ENCODE peak calls at places on chromosomes 1 and 21, in eight cellular contexts. Y is astrocyte of the spinal cord, B is EL, K is mucosa of gallbladder, X is choroid plexus epithelial cell, T is heart right ventricle, W is fibroblast of pulmonary artery, P is HL-60. C is an unnamed sample.

GRCh38 chr1:32179443-32180185 is at the start of gene TXLNA:
- DNase-seq in B (peak), X (peak), P (peak), W (peak), K (peak), T (peak), Y (peak), C (peak)

GRCh38 chr1:118185083-118185899 is at the start of gene SPAG17:
- DNase-seq in K (peak), T (peak), P (no peak), X (peak), B (peak), W (peak), Y (peak), C (peak)

GRCh38 chr1:214455971-214456867 is 95.2 kb downstream of the PTPN14 start:
- DNase-seq in W (no peak), B (no peak), Y (no peak), T (no peak), P (no peak), X (no peak), K (no peak), C (no peak)

GRCh38 chr21:41709965-41710822 is 56.7 kb downstream of the RIPK4 start:
- DNase-seq in Y (no peak), X (no peak), B (no peak), P (no peak), K (no peak), T (no peak), W (no peak), C (no peak)

GRCh38 chr1:85225624-85226380 is 25.0 kb upstream of the SYDE2 start:
- DNase-seq in Y (no peak), B (no peak), X (peak), T (no peak), P (no peak), W (peak), K (no peak), C (no peak)

GRCh38 chr1:91592716-91593477 is 92.2 kb downstream of the CDC7 start:
- DNase-seq in P (no peak), Y (no peak), B (no peak), T (no peak), W (no peak), X (no peak), K (no peak), C (no peak)

GRCh38 chr21:41290106-41290799 is 26.3 kb upstream of the FAM3B start:
- DNase-seq in P (no peak), K (no peak), W (no peak), B (no peak), X (no peak), T (no peak), Y (no peak), C (no peak)

GRCh38 chr1:230109871-230110667 is 43.0 kb downstream of the GALNT2 start:
- DNase-seq in X (no peak), P (peak), K (no peak), Y (no peak), W (no peak), B (no peak), T (no peak), C (no peak)

GRCh38 chr1:171160181-171160580 is 24.9 kb upstream of the FMO2 start:
- DNase-seq in B (no peak), P (no peak), K (peak), Y (no peak), X (no peak), W (no peak), T (no peak), C (no peak)

GRCh38 chr1:196152975-196153374 is 455.3 kb downstream of the KCNT2 start:
- DNase-seq in T (no peak), W (no peak), P (peak), K (no peak), X (no peak), Y (no peak), B (no peak), C (no peak)

GRCh38 chr1:226215239-226215638 is 8.2 kb upstream of the MIXL1 start:
- DNase-seq in K (no peak), T (no peak), B (no peak), Y (no peak), P (no peak), X (no peak), W (no peak), C (no peak)

GRCh38 chr1:111804736-111805135 is 49.0 kb downstream of the DDX20 start:
- DNase-seq in P (no peak), T (no peak), Y (no peak), K (no peak), X (no peak), W (no peak), B (no peak), C (no peak)

GRCh38 chr21:18030248-18030647 is 211.1 kb upstream of the C21orf91 start:
- DNase-seq in K (no peak), T (no peak), B (no peak), P (no peak), X (no peak), W (no peak), Y (no peak), C (no peak)

GRCh38 chr1:224513787-224514209 is 79.2 kb upstream of the WDR26 start:
- DNase-seq in B (peak), K (peak), W (peak), Y (peak), P (peak), T (peak), X (peak), C (peak)

GRCh38 chr21:37710555-37711293 is 205.5 kb downstream of the KCNJ6 start:
- DNase-seq in Y (no peak), W (peak), K (no peak), P (no peak), X (peak), B (peak), T (peak), C (peak)

GRCh38 chr21:40689241-40689640 is 157.7 kb downstream of the DSCAM start:
- DNase-seq in B (no peak), K (no peak), Y (no peak), T (no peak), W (no peak), P (no peak), X (no peak), C (no peak)

GRCh38 chr1:160030657-160031367 is 978 bp downstream of the PIGM start:
- DNase-seq in B (peak), Y (no peak), P (no peak), T (no peak), X (no peak), K (no peak), W (no peak), C (no peak)

GRCh38 chr1:62238507-62238906 is 43.9 kb downstream of the L1TD1 start:
- DNase-seq in P (no peak), X (no peak), B (no peak), W (no peak), K (no peak), Y (no peak), T (no peak), C (no peak)

GRCh38 chr1:228650141-228650540 is 85.1 kb upstream of the RHOU start:
- DNase-seq in T (no peak), Y (no peak), P (no peak), B (no peak), X (no peak), K (no peak), W (no peak), C (peak)

GRCh38 chr1:242002528-242002927 is 3.6 kb upstream of the MAP1LC3C start:
- DNase-seq in B (no peak), W (no peak), Y (no peak), X (no peak), K (no peak), T (no peak), P (no peak), C (no peak)

GRCh38 chr1:22547818-22548454 is 15.4 kb upstream of the EPHA8 start:
- DNase-seq in P (no peak), T (no peak), K (no peak), B (no peak), Y (no peak), X (no peak), W (no peak), C (no peak)

GRCh38 chr1:200892958-200893357 is 1.7 kb upstream of the INAVA start:
- DNase-seq in Y (no peak), W (no peak), X (no peak), P (no peak), K (no peak), B (no peak), T (no peak), C (no peak)

GRCh38 chr21:39258207-39258606 is 55.2 kb downstream of the BRWD1 start:
- DNase-seq in W (no peak), Y (no peak), X (no peak), K (no peak), P (no peak), T (no peak), B (no peak), C (no peak)

GRCh38 chr1:87358219-87358618 is 29.5 kb downstream of the LMO4 start:
- DNase-seq in B (peak), Y (no peak), T (no peak), P (no peak), X (peak), W (no peak), K (no peak), C (no peak)

GRCh38 chr1:231421616-231421970 is 494 bp downstream of the EGLN1 start:
- DNase-seq in Y (peak), X (peak), B (peak), T (peak), P (no peak), W (peak), K (peak), C (peak)

GRCh38 chr1:212260557-212261342 is 24.5 kb upstream of the PPP2R5A start:
- DNase-seq in Y (no peak), K (no peak), T (no peak), W (no peak), B (no peak), X (peak), P (no peak), C (no peak)

GRCh38 chr1:58988752-58989151 is 204.9 kb upstream of the JUN start:
- DNase-seq in B (no peak), Y (no peak), W (no peak), K (no peak), T (no peak), X (no peak), P (no peak), C (no peak)

GRCh38 chr1:50214764-50215163 is 106.0 kb downstream of the ELAVL4 start:
- DNase-seq in P (no peak), B (no peak), K (no peak), T (no peak), W (no peak), Y (no peak), X (no peak), C (no peak)

GRCh38 chr21:17793271-17793670 is 25.9 kb downstream of the C21orf91 start:
- DNase-seq in T (no peak), K (no peak), X (no peak), Y (no peak), P (no peak), W (no peak), B (no peak), C (no peak)

GRCh38 chr21:26194811-26195251 is 24.3 kb upstream of the APP start:
- DNase-seq in P (no peak), T (no peak), W (peak), X (no peak), Y (no peak), K (no peak), B (peak), C (no peak)

GRCh38 chr1:57357462-57357861 is 66.4 kb downstream of the DAB1 start:
- DNase-seq in K (no peak), P (no peak), Y (no peak), W (no peak), B (no peak), T (no peak), X (no peak), C (no peak)

GRCh38 chr1:237091691-237092090 is 49.7 kb downstream of the RYR2 start:
- DNase-seq in K (no peak), T (no peak), Y (no peak), W (no peak), X (no peak), P (no peak), B (no peak), C (no peak)

GRCh38 chr21:29256125-29256895 is 42.4 kb upstream of the BACH1 start:
- DNase-seq in K (no peak), B (no peak), P (no peak), T (no peak), X (no peak), Y (no peak), W (no peak), C (no peak)

GRCh38 chr21:16588433-16588860 is 858.7 kb downstream of the USP25 start:
- DNase-seq in Y (peak), P (no peak), T (peak), K (peak), X (peak), W (peak), B (peak), C (peak)

GRCh38 chr1:17441265-17441992 is 2.0 kb upstream of the RCC2 start:
- DNase-seq in T (no peak), B (no peak), W (peak), Y (peak), P (no peak), X (peak), K (peak), C (no peak)

GRCh38 chr1:116415699-116416533 is 42.9 kb downstream of the ATP1A1 start:
- DNase-seq in P (no peak), Y (no peak), B (no peak), T (peak), X (peak), K (no peak), W (peak), C (peak)

GRCh38 chr1:7539772-7540175 is 231.3 kb upstream of the VAMP3 start:
- DNase-seq in T (no peak), P (no peak), K (peak), Y (peak), X (peak), W (no peak), B (peak), C (no peak)

C was measured in right cardiac atrium.